ENCODE peak calls at places on chromosomes 6 and 20, in six cellular contexts. A, L, V, H, E and B are unnamed samples.

GRCh38 chr6:25022140-25022553 is 86.4 kb upstream of the RIPOR2 start:
- DNase-seq in A (peak; percentile 36), L (peak; percentile 49), V (no peak), H (peak; percentile 28), E (peak; percentile 63), B (no peak)

GRCh38 chr20:34586488-34587163 is 28.1 kb downstream of the MAP1LC3A start:
- DNase-seq in A (no peak), L (no peak), V (no peak), H (no peak), E (no peak), B (no peak)

GRCh38 chr6:75169689-75170088 is 36.2 kb downstream of the COL12A1 start:
- DNase-seq in A (no peak), L (no peak), V (no peak), H (no peak), E (no peak), B (no peak)

GRCh38 chr6:151661928-151662327 is 145.6 kb upstream of the ESR1 start:
- DNase-seq in A (no peak), L (no peak), V (no peak), H (no peak), E (no peak), B (no peak)

GRCh38 chr6:125194980-125195379 is 41.4 kb downstream of the TPD52L1 start:
- DNase-seq in A (no peak), L (no peak), V (no peak), H (no peak), E (no peak), B (no peak)

GRCh38 chr6:40997256-40997957 is 41.6 kb downstream of the UNC5CL start:
- DNase-seq in A (peak; percentile 34), L (peak; percentile 74), V (peak; percentile 24), H (peak; percentile 65), E (no peak), B (no peak)

GRCh38 chr6:164109770-164110140 is 695.2 kb downstream of the QKI start:
- DNase-seq in A (no peak), L (peak; percentile 51), V (no peak), H (no peak), E (no peak), B (no peak)

GRCh38 chr6:166997768-166998255 is 1.4 kb upstream of the CEP43 start:
- DNase-seq in A (peak; percentile 75), L (peak; percentile 77), V (peak; percentile 36), H (peak; percentile 72), E (no peak), B (peak; percentile 48)

GRCh38 chr6:83160167-83160566 is 32.9 kb downstream of the PGM3 start:
- DNase-seq in A (no peak), L (no peak), V (no peak), H (no peak), E (no peak), B (no peak)

GRCh38 chr6:15247214-15247749 is 1.4 kb downstream of the JARID2 start:
- DNase-seq in A (no peak), L (no peak), V (no peak), H (no peak), E (no peak), B (no peak)

GRCh38 chr6:15249371-15250019 is 3.6 kb downstream of the JARID2 start:
- DNase-seq in A (no peak), L (peak; percentile 25), V (no peak), H (peak; percentile 38), E (no peak), B (no peak)

GRCh38 chr6:15248451-15249370 is 2.8 kb downstream of the JARID2 start:
- DNase-seq in A (peak; percentile 96), L (peak; percentile 98), V (peak; percentile 89), H (peak; percentile 95), E (peak; percentile 84), B (peak; percentile 86)

GRCh38 chr6:15246217-15247211 is 645 bp downstream of the JARID2 start:
- DNase-seq in A (no peak), L (peak; percentile 31), V (no peak), H (peak; percentile 47), E (no peak), B (no peak)

GRCh38 chr6:15247750-15248450 is 2.0 kb downstream of the JARID2 start:
- DNase-seq in A (peak; percentile 60), L (peak; percentile 67), V (peak; percentile 48), H (peak; percentile 68), E (no peak), B (peak; percentile 47)
- TF ChIP-seq CTCF in A (no peak), L (no peak), V (peak; percentile 47), H (peak; percentile 9), E (no peak), B (peak; percentile 51)

GRCh38 chr6:168117942-168118341 is 38.9 kb upstream of the FRMD1 start:
- DNase-seq in A (no peak), L (no peak), V (no peak), H (no peak), E (no peak), B (no peak)
- TF ChIP-seq CTCF in A (peak; percentile 12), L (peak; percentile 13), V (peak; percentile 59), H (peak; percentile 30), E (peak; percentile 18), B (peak; percentile 46)

DNA sequence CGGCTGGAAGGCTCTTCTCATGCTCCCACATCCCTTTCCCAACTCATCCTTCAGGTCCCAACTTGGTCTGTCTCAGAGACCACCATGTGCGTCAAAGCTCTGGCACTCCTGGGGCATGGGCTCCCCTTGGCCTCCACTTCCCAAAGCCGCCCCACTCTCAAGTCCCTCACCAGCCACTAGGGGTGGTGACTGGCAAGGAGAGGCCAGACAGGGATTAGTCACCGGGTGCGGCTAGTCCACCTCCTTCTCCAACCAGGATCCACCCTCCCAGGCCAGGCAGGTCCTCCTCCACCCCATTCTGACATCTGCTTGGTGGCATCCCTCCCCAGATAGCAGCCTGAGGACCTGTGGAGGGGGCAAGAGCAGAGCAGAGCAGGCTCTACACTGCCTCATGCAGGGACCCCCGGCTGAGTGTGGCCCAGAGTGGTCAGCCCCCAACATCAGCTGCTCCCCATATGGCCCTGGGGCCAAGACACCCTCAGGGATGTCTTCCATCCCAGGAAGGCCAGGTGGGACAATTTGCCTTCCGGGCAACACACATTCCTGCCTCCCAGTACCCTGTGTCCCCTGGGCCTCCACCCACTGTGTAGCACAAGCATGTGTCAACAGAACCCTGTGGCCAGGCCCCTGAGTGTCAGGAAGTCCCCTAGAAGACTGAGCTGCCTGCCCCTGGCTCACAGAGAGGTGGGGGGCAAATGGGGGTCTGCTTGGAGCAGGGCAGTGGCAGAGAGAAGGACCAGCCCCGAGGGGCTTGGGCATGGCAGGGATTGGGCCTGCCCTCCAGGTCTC is 29.2 kb downstream of the YTHDF1 start:
- DNase-seq in A (no peak), L (no peak), V (no peak), H (peak; percentile 13), E (no peak), B (no peak)
- TF ChIP-seq CTCF in A (no peak), L (peak; percentile 26), V (no peak), H (no peak), E (no peak), B (peak; percentile 29)

DNA sequence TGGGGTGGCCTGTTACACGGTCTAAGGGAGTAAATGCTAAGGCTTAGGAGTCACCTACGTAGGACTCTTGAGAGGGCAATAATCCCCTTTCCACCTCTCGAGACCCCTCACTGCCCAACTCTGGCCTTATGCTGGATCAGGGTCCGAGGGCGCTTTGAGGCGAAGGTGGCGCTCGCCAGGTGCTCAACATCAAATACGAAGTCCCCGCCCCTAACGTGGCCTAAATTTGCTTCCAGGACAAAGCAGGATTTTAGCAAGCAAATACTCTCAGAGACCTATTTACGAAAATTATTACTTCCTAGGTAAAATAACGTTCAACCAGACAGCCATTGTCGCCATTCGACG is 420 bp upstream of the TRIM26 start:
- DNase-seq in A (no peak), L (no peak), V (no peak), H (no peak), E (no peak), B (no peak)
- TF ChIP-seq CTCF in A (no peak), L (no peak), V (no peak), H (no peak), E (no peak), B (no peak)

DNA sequence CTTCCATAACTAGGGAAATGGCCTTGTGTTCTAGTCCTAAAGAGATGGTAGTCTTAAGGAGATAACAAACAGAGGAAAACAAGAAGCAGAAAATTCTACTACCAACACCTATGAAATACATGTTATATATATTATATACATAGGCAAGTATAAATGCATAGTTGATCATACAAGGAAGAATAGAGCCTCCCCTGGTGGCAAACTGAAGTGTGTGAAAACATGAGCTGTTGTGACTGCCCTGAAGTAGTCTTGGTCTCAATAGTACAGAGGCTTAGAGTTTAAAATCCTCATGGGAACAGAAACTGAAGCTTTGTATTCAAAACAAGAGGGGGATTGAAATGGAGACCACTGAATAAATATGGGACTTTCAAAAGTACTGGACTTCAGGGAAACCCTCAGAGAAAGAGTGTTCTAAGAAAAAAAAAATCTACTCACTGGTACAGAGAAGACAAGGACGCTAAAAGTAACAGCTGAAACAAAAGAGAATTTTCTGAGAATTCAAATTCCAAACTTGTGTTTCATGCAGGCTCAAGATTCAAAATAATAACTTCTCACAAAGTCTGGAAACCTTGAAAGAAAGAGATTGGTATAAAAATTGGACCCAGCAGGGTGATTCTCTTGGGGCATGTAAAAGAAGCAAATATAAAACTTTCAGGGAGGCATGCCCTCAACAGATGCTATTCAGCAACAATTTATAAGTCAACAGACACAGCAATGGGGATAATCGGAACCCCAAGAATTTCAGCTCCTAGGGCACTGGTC is 59.7 kb upstream of the SAMD3 start:
- DNase-seq in A (peak; percentile 43), L (peak; percentile 35), V (no peak), H (peak; percentile 36), E (no peak), B (no peak)
- TF ChIP-seq CTCF in A (peak; percentile 61), L (peak; percentile 56), V (peak; percentile 24), H (peak; percentile 52), E (peak; percentile 35), B (peak; percentile 34)

GRCh38 chr6:143962644-143962929 is 45.5 kb downstream of the PLAGL1 start:
- DNase-seq in A (peak; percentile 66), L (peak; percentile 68), V (no peak), H (peak; percentile 66), E (peak; percentile 63), B (no peak)
- TF ChIP-seq CTCF in A (peak; percentile 57), L (peak; percentile 29), V (peak; percentile 69), H (peak; percentile 56), E (peak; percentile 60), B (peak; percentile 74)

GRCh38 chr6:95837890-95838289 is 177.9 kb upstream of the FUT9 start:
- DNase-seq in A (no peak), L (no peak), V (no peak), H (no peak), E (no peak), B (no peak)

GRCh38 chr6:95846652-95847051 is 169.1 kb upstream of the FUT9 start:
- DNase-seq in A (no peak), L (no peak), V (no peak), H (no peak), E (no peak), B (no peak)

GRCh38 chr6:95847061-95847460 is 168.7 kb upstream of the FUT9 start:
- DNase-seq in A (no peak), L (no peak), V (no peak), H (no peak), E (no peak), B (no peak)

GRCh38 chr6:95841560-95841959 is 174.2 kb upstream of the FUT9 start:
- DNase-seq in A (no peak), L (no peak), V (no peak), H (no peak), E (no peak), B (no peak)
- TF ChIP-seq CTCF in A (no peak), L (no peak), V (no peak), H (no peak), E (no peak), B (no peak)